ENCODE peak calls at places on chromosome 9, in seven cellular contexts. L is BE2C; S is effector memory CD4-positive, alpha-beta T cell; V is GM23248; W is left ventricle myocardium inferior; M is spleen; D is adipocyte. P is an unnamed sample.

GRCh38 chr9:36559036-36559695 is 13.5 kb upstream of the MELK start:
- DNase-seq in L (no peak), S (no peak), V (peak; percentile 75), W (no peak), M (no peak), D (no peak), P (no peak)

GRCh38 chr9:129669141-129669718 is 3.8 kb downstream of the PRRX2 start:
- DNase-seq in L (no peak), S (no peak), V (peak; percentile 96), W (no peak), M (no peak), D (peak; percentile 91), P (no peak)

GRCh38 chr9:115012476-115012875 is 82.1 kb upstream of the TNFSF8 start:
- DNase-seq in L (no peak), S (no peak), V (no peak), W (no peak), M (no peak), D (no peak), P (no peak)

GRCh38 chr9:132160802-132161742 is 786 bp upstream of the NTNG2 start:
- DNase-seq in L (peak; percentile 66), S (peak; percentile 36), V (peak; percentile 87), W (no peak), M (peak; percentile 82), D (peak; percentile 79), P (no peak)

GRCh38 chr9:130172858-130173461 is 756 bp downstream of the NCS1 start:
- DNase-seq in L (peak; percentile 66), S (peak; percentile 54), V (peak; percentile 68), W (no peak), M (no peak), D (peak; percentile 82), P (peak; percentile 21)

GRCh38 chr9:91348191-91348790 is 13.4 kb downstream of the AUH start:
- DNase-seq in L (no peak), S (no peak), V (no peak), W (no peak), M (no peak), D (no peak), P (no peak)

GRCh38 chr9:115985657-115986056 is 167.9 kb upstream of the PAPPA start:
- DNase-seq in L (no peak), S (no peak), V (no peak), W (no peak), M (no peak), D (peak; percentile 76), P (no peak)

GRCh38 chr9:137286980-137287383 is 9.5 kb downstream of the TOR4A start:
- DNase-seq in L (peak; percentile 77), S (no peak), V (peak; percentile 66), W (no peak), M (peak; percentile 51), D (peak; percentile 34), P (no peak)

GRCh38 chr9:13919386-13919785 is 394.6 kb downstream of the NFIB start:
- DNase-seq in L (no peak), S (no peak), V (no peak), W (no peak), M (no peak), D (no peak), P (no peak)

GRCh38 chr9:17009071-17009470 is 125.8 kb upstream of the CNTLN start:
- DNase-seq in L (no peak), S (no peak), V (no peak), W (no peak), M (no peak), D (no peak), P (no peak)

GRCh38 chr9:128484686-128485413 is 19.7 kb upstream of the GLE1 start:
- DNase-seq in L (no peak), S (no peak), V (no peak), W (no peak), M (no peak), D (no peak), P (no peak)

DNA sequence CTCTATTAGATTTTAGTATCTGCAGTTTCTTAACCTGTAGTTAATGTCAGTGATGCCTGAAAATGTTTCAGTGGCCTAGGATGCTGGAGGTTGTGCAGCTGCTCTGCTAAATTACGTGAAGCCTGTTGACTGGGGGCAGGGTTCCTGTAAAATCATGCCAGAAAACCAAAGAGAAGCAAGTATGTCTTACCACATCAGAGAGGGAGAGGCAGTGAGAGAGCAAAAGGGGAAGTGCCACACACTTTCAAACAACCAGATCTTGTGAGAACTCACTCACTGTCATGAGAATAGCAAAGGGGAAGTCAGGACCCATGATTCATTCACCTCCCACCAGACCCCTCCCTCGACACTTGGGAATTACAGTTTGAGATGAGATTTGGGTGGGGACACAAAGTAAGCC is 83.9 kb upstream of the CYLC2 start:
- DNase-seq in L (no peak), S (no peak), V (no peak), W (no peak), M (no peak), D (no peak), P (no peak)
- H3K9me3 ChIP-seq in L (no peaks in the 10 kb centered on the region), S (no peaks in the 10 kb centered on the region), V (no peaks in the 10 kb centered on the region), W (no peaks in the 10 kb centered on the region), M (peaks cover 7% of the 10 kb centered on the region), D (peaks cover 8% of the 10 kb centered on the region), P (no peaks in the 10 kb centered on the region)

GRCh38 chr9:15235658-15236057 is 71.4 kb downstream of the TTC39B start:
- DNase-seq in L (no peak), S (no peak), V (no peak), W (no peak), M (no peak), D (no peak), P (no peak)
- H3K9me3 ChIP-seq in L (no peaks in the 10 kb centered on the region), S (no peaks in the 10 kb centered on the region), V (no peaks in the 10 kb centered on the region), W (peaks cover 46% of the 10 kb centered on the region), M (peaks cover 44% of the 10 kb centered on the region), D (peaks cover 3% of the 10 kb centered on the region), P (peaks cover 4% of the 10 kb centered on the region)

GRCh38 chr9:65458465-65458864 is 173.5 kb upstream of the FOXD4L5 start:
- DNase-seq in L (no peak), S (no peak), V (no peak), W (no peak), M (no peak), D (no peak), P (no peak)
- H3K9me3 ChIP-seq in L (no peaks in the 10 kb centered on the region), S (no peaks in the 10 kb centered on the region), V (no peaks in the 10 kb centered on the region), W (no peaks in the 10 kb centered on the region), M (peaks cover 66% of the 10 kb centered on the region), D (no peaks in the 10 kb centered on the region), P (no peaks in the 10 kb centered on the region)

GRCh38 chr9:111561165-111561719 is 36.3 kb downstream of the ZNF483 start:
- DNase-seq in L (no peak), S (no peak), V (no peak), W (no peak), M (no peak), D (no peak), P (no peak)

DNA sequence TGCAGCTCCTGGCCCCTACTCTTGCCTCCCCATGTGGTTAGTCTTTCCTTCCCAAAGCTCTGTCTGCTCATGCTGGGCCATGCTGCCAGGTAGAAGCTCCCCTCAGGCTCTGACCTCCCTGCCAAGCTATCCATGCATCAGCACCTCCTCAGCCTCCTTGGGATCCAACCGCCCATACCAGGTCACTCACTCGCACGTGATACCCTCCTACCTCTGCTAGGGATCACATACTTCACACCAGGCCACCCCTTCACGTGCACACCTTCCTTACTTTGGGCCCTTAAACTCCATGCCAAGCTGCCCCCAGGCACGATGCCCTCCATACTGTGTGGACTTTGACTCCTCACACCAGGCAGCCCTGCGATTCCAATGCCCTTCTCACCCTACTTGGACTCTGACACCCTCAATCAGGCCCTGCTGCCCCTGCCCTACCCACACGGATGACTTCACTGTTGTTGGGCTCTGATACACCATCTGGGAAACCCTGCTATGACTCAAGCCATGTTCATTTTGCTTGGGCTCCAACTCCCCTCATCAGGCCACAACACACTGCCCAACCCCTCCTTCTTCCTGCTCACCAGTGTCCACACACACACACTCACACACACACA is 34.1 kb downstream of the ZNF483 start:
- DNase-seq in L (no peak), S (no peak), V (peak; percentile 66), W (no peak), M (no peak), D (no peak), P (no peak)
- H3K9me3 ChIP-seq in L (no peaks in the 10 kb centered on the region), S (peaks cover 10% of the 10 kb centered on the region), V (no peaks in the 10 kb centered on the region), W (peaks cover 39% of the 10 kb centered on the region), M (peaks cover 45% of the 10 kb centered on the region), D (peaks cover 18% of the 10 kb centered on the region), P (no peaks in the 10 kb centered on the region)

DNA sequence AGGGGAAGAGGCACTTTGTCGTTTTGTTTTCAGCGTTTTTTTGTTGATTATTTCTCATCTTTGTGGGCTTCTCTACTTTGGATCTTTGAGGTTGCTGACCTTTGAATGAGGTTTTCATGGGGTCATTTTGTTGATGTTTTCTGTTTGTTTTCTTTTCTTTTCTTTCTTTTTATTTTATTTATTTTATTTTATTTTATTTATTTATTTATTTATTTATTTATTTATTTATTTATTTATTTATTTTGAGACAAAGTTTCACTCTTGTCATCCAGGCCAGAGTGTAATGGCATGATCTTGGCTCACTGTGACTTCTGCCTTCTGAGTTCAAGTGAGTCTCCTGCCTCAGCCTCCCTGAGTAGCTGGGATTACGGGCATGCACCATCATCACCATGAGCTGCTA is 946.7 kb downstream of the TLE4 start:
- DNase-seq in L (no peak), S (no peak), V (no peak), W (no peak), M (no peak), D (no peak), P (no peak)
- H3K9me3 ChIP-seq in L (no peaks in the 10 kb centered on the region), S (no peaks in the 10 kb centered on the region), V (no peaks in the 10 kb centered on the region), W (peaks cover 3% of the 10 kb centered on the region), M (peaks cover 23% of the 10 kb centered on the region), D (no peaks in the 10 kb centered on the region), P (no peaks in the 10 kb centered on the region)

GRCh38 chr9:96758845-96759673 is 18.8 kb downstream of the ZNF510 start:
- DNase-seq in L (no peak), S (no peak), V (peak; percentile 24), W (no peak), M (no peak), D (peak; percentile 3), P (no peak)
- H3K9me3 ChIP-seq in L (no peaks in the 10 kb centered on the region), S (peaks cover 84% of the 10 kb centered on the region), V (peaks cover 34% of the 10 kb centered on the region), W (peaks cover 100% of the 10 kb centered on the region), M (peaks cover 100% of the 10 kb centered on the region), D (peaks cover 100% of the 10 kb centered on the region), P (peaks cover 66% of the 10 kb centered on the region)

P was measured in T-helper 17 cell.